ENCODE peak calls at places on chromosome 17, in five cellular contexts. P is A549, Q is K562, G is H1, X is HepG2. O is an unnamed sample.
A peak's percentile ranks its signal among the peaks of the same experiment; 100 is the strongest.

GRCh38 chr17:69213059-69213813 is 15.4 kb downstream of the ABCA10 start:
- DNase-seq in P (no peak), G (peak; percentile 34), Q (no peak), X (no peak), O (no peak)

GRCh38 chr17:80024206-80024972 is 11.3 kb downstream of the TBC1D16 start:
- DNase-seq in P (no peak), X (no peak), Q (no peak), G (no peak), O (no peak)

GRCh38 chr17:47611372-47612350 is 38.1 kb upstream of the KPNB1 start:
- DNase-seq in G (no peak), X (no peak), P (no peak), Q (no peak), O (no peak)

GRCh38 chr17:28724500-28725165 is 1.4 kb downstream of the TLCD1 start:
- DNase-seq in P (no peak), X (no peak), Q (no peak), G (no peak), O (no peak)

GRCh38 chr17:50765454-50766221 is 1.7 kb downstream of the ANKRD40CL start:
- DNase-seq in X (peak; percentile 29), P (no peak), Q (no peak), G (no peak), O (peak; percentile 37)

GRCh38 chr17:34616148-34616547 is 36.8 kb downstream of the TMEM132E start:
- DNase-seq in X (no peak), P (no peak), Q (no peak), G (no peak), O (no peak)

GRCh38 chr17:32488177-32488542 is 1.4 kb downstream of the CDK5R1 start:
- DNase-seq in G (no peak), P (no peak), Q (no peak), X (no peak), O (no peak)

GRCh38 chr17:67845374-67845773 is 20.1 kb downstream of the BPTF start:
- DNase-seq in X (no peak), G (no peak), P (no peak), Q (no peak), O (no peak)

GRCh38 chr17:7046127-7046724 is 2.3 kb upstream of the SLC16A11 start:
- DNase-seq in G (no peak), Q (no peak), P (no peak), X (peak; percentile 54), O (no peak)

GRCh38 chr17:38749222-38750043 is 1.3 kb upstream of the PCGF2 start:
- DNase-seq in P (peak; percentile 65), G (no peak), Q (peak; percentile 65), X (peak; percentile 89), O (no peak)

GRCh38 chr17:72588961-72589360 is 468.1 kb downstream of the SOX9 start:
- DNase-seq in P (peak; percentile 82), Q (no peak), G (no peak), X (peak; percentile 67), O (no peak)

GRCh38 chr17:17874478-17874877 is 37.7 kb upstream of the SREBF1 start:
- DNase-seq in G (no peak), P (no peak), X (no peak), Q (no peak), O (no peak)

GRCh38 chr17:77890771-77891170 is 67.7 kb upstream of the TNRC6C start:
- DNase-seq in Q (no peak), P (no peak), X (no peak), G (no peak), O (no peak)

GRCh38 chr17:12522743-12523181 is 142.9 kb upstream of the MYOCD start:
- DNase-seq in P (peak; percentile 20), G (no peak), Q (no peak), X (peak; percentile 29), O (no peak)

GRCh38 chr17:16273499-16273898 is 56.5 kb downstream of the PIGL start:
- DNase-seq in G (no peak), X (no peak), P (no peak), Q (no peak), O (no peak)

GRCh38 chr17:75325827-75326586 is 36.8 kb upstream of the SLC25A19 start:
- DNase-seq in P (no peak), Q (peak; percentile 55), G (no peak), X (no peak), O (no peak)

GRCh38 chr17:40490289-40490853 is 11.1 kb downstream of the TNS4 start:
- DNase-seq in G (no peak), Q (no peak), P (no peak), X (no peak), O (no peak)

GRCh38 chr17:39629494-39629880 is 2.7 kb downstream of the PPP1R1B start:
- DNase-seq in X (no peak), Q (no peak), P (no peak), G (no peak), O (no peak)

GRCh38 chr17:63837480-63837879 is 5.0 kb downstream of the SMARCD2 start:
- DNase-seq in G (no peak), P (no peak), X (no peak), Q (no peak), O (no peak)

GRCh38 chr17:20908373-20909273 is 134.2 kb downstream of the USP22 start:
- DNase-seq in P (peak; percentile 92), G (peak; percentile 82), X (peak; percentile 13), Q (peak; percentile 81), O (peak; percentile 16)

GRCh38 chr17:45111838-45112237 is 20.5 kb downstream of the PLCD3 start:
- DNase-seq in G (no peak), Q (no peak), P (no peak), X (no peak), O (no peak)

DNA sequence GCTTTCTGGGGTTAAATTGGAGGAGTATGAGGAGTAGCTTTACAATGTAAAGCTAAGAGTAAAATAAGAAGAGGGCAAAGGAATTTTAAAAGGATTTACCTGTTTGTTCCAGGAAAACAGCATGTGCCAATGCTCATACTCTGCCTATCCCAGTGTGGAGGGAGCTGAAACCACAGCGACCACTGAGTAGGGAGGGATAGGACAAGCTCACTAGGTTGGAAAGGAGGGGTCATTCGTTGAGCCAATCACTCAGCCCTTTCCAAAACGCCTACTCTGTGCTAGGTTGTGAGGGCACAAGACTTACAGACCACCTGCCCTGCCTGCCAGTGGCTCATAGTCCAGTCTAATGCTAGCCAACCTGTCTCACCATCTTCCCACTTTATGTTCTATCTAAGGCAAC is 1.1 kb upstream of the DNAJC7 start:
- DNase-seq in G (no peak), X (peak; percentile 46), Q (no peak), P (no peak), O (no peak)
- TF ChIP-seq HDAC2 in G (no peak), X (no peak), Q (no peak), P (no peak), O (no peak)

GRCh38 chr17:13864551-13864950 is 204.8 kb upstream of the COX10 start:
- DNase-seq in G (no peak), X (no peak), P (no peak), Q (no peak), O (no peak)

GRCh38 chr17:13874134-13874533 is 195.2 kb upstream of the COX10 start:
- DNase-seq in X (no peak), P (no peak), G (no peak), Q (no peak), O (no peak)

GRCh38 chr17:13871261-13871660 is 198.0 kb upstream of the COX10 start:
- DNase-seq in P (no peak), Q (no peak), G (no peak), X (no peak), O (no peak)

GRCh38 chr17:13865650-13866049 is 203.7 kb upstream of the COX10 start:
- DNase-seq in G (no peak), Q (no peak), X (no peak), P (no peak), O (no peak)

DNA sequence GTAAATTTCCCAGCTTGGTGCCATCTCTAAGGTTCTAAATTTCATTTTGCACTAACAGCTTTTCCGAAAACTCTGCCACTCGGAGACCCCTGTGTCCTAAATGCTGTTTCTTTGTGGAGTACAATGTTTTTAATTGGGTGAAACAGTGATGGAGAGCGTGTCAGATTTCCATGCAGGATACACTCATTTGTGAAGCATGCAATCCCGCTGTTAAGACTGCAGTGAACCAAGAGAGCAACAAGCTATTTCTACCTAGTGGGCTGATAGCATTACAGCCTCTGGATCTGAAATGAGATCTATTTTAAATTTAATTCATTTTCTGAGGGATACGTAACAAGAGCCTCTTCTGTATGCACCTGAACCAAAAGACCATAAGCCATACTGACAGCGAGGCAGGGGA is 200.0 kb upstream of the COX10 start:
- DNase-seq in P (no peak), Q (no peak), G (no peak), X (no peak), O (no peak)
- TF ChIP-seq HDAC2 in P (no peak), Q (no peak), G (no peak), X (no peak), O (no peak)

GRCh38 chr17:58341861-58342475 is 10.0 kb downstream of the SUPT4H1 start:
- DNase-seq in P (no peak), G (no peak), Q (no peak), X (no peak), O (no peak)

GRCh38 chr17:58338907-58339774 is 10.5 kb upstream of the TSPOAP1 start:
- DNase-seq in P (no peak), X (peak; percentile 38), Q (peak; percentile 80), G (no peak), O (peak; percentile 87)

GRCh38 chr17:58338454-58338841 is 9.9 kb upstream of the TSPOAP1 start:
- DNase-seq in Q (no peak), P (no peak), G (no peak), X (no peak), O (no peak)

GRCh38 chr17:58340623-58340876 is 11.5 kb downstream of the SUPT4H1 start:
- DNase-seq in X (no peak), G (no peak), P (no peak), Q (no peak), O (no peak)

DNA sequence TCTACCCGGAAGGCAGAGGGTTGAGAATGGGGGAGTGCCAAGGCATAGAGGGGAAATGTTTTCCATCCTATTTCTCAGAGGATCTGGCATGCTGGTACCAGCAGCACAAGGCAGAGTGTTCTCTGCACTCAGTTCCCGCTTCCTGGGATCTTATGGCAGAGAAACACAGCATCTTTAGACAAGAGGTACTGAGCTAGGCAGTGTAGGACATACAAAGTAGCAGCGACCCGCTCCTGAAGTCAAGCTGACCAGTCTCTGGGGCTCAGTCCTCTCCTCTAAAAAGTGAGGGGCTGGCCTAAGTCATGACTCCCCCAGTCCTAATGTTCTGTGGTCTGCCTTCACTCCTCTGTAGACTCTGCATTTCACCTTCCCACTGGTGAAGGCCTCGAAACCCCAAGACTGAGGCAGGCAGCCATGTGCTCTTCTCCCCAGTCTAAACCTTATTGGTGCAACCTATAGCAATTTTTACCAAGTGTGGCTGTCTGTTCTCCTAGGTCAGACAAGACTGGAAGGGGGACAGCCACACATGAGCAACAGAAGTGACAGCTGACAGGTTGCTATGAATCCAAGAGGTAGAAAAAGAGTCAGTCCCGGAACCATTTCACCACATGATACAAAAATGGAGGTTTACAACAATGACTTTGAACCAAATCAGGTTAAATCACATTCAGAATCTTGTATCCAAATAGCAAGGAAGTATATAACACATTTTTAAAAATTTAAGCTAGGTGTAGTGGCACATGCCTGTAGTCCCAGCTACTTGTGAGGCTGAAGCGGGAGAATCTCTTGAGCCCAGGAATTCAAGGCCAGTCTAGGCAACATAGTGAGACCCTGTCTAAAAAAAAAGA is 11.4 kb upstream of the TSPOAP1 start:
- DNase-seq in Q (no peak), G (no peak), X (no peak), P (no peak), O (no peak)
- TF ChIP-seq HDAC2 in Q (no peak), G (no peak), X (no peak), P (no peak), O (no peak)

DNA sequence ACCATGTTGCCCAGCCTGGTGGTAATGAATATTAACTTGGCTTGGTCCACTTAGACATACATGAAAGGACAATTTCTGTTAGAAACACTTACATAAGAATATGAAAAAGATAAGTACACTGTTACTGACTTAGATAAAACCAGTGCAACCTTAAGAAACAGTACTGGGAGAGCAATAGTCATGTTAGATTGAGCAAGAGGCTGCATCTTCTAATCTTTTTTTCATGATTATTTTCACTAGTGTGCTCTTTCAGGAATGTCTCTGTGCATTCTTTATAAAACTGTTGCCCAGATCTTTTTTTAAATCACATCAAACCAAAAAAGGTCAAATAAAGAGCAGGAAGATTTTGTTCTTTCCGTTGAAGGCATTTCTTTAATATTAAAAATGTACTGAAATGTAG is 100.7 kb upstream of the AXIN2 start:
- DNase-seq in Q (no peak), P (no peak), G (no peak), X (no peak), O (no peak)
- TF ChIP-seq HDAC2 in Q (no peak), P (no peak), G (no peak), X (no peak), O (no peak)